ENCODE peak calls at places on chromosome 2, in ten cellular contexts. P is cardiac muscle cell; M is tibial artery; T is CD4-positive, alpha-beta T cell; U is adrenal gland; R is H7; B is kidney epithelial cell; H is GM23248; Y is left lung; W is HL-60. S is an unnamed sample.

GRCh38 chr2:233912799-233913423 is 4.3 kb upstream of the TRPM8 start:
- DNase-seq in Y (no peak), W (no peak), M (no peak), H (peak; percentile 51), B (peak; percentile 19), R (peak; percentile 58), P (peak; percentile 52), T (no peak), U (peak; percentile 20), S (no peak)

GRCh38 chr2:98460573-98461560 is 16.2 kb downstream of the INPP4A start:
- DNase-seq in R (no peak), M (no peak), W (peak; percentile 76), U (peak; percentile 15), Y (peak; percentile 63), B (no peak), H (no peak), P (no peak), T (peak; percentile 47), S (no peak)

GRCh38 chr2:139217641-139218040 is 437.5 kb upstream of the NXPH2 start:
- DNase-seq in R (no peak), P (no peak), U (no peak), B (no peak), H (peak; percentile 1), M (no peak), T (no peak), Y (no peak), W (peak; percentile 0), S (no peak)

GRCh38 chr2:139529045-139529444 is 748.9 kb upstream of the NXPH2 start:
- DNase-seq in W (no peak), H (no peak), M (no peak), P (no peak), B (peak; percentile 7), U (no peak), T (no peak), R (no peak), Y (no peak), S (no peak)

GRCh38 chr2:5798083-5798482 is 105.9 kb downstream of the SOX11 start:
- DNase-seq in Y (no peak), R (no peak), B (peak; percentile 81), W (no peak), M (no peak), T (no peak), P (no peak), U (no peak), H (peak; percentile 5), S (no peak)

GRCh38 chr2:208496129-208496528 is 89.5 kb downstream of the PTH2R start:
- DNase-seq in P (no peak), U (no peak), B (no peak), R (no peak), T (no peak), Y (no peak), H (no peak), W (no peak), M (no peak), S (no peak)

GRCh38 chr2:174149530-174149929 is 98.8 kb downstream of the OLA1 start:
- DNase-seq in B (no peak), U (no peak), M (no peak), Y (no peak), W (no peak), P (no peak), H (no peak), R (no peak), T (no peak), S (no peak)

GRCh38 chr2:120430501-120430830 is 84.5 kb downstream of the INHBB start:
- DNase-seq in P (no peak), T (no peak), Y (no peak), M (no peak), R (peak; percentile 63), W (no peak), H (no peak), B (no peak), U (no peak), S (peak; percentile 13)

GRCh38 chr2:110714824-110715223 is 17.5 kb upstream of the ACOXL start:
- DNase-seq in Y (no peak), B (no peak), H (no peak), P (no peak), R (no peak), U (no peak), W (no peak), M (no peak), T (no peak), S (no peak)

GRCh38 chr2:110713508-110714362 is 18.6 kb upstream of the ACOXL start:
- DNase-seq in Y (no peak), M (no peak), T (no peak), U (no peak), H (peak; percentile 10), P (no peak), B (peak; percentile 25), W (no peak), R (no peak), S (no peak)

GRCh38 chr2:110708455-110708854 is 23.9 kb upstream of the ACOXL start:
- DNase-seq in H (no peak), R (no peak), B (no peak), T (no peak), W (no peak), U (no peak), M (no peak), Y (no peak), P (no peak), S (no peak)

GRCh38 chr2:110716959-110717645 is 15.3 kb upstream of the ACOXL start:
- DNase-seq in Y (no peak), T (no peak), U (peak; percentile 83), H (peak; percentile 84), M (no peak), P (peak; percentile 61), R (no peak), W (no peak), B (no peak), S (no peak)

DNA sequence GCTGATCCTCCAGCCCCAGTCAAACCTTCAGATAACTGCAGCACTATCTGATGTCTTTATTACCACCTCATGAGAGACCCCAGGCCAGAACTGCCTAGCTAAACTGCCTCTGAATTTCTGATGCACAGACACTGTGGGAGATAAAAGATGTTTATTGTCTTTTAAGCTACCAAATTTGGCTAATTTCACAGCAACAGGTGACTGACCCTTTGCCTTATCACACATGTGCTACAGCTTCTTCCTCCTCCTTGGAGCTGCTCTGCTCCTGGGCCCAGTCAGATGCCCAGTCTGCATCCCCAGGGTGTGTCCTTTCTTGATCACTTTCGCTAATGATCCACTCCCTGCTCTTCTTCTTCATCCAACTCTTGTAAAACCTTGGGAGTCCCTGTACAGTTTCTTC is 19.6 kb upstream of the ACOXL start:
- DNase-seq in U (no peak), W (no peak), R (no peak), H (no peak), T (no peak), P (no peak), B (no peak), Y (no peak), M (no peak), S (no peak)
- H3K27me3 ChIP-seq in U (no peaks in the 10 kb centered on the region), W (no peaks in the 10 kb centered on the region), R (no peaks in the 10 kb centered on the region), H (peaks cover 64% of the 10 kb centered on the region), T (peaks cover 27% of the 10 kb centered on the region), P (no peaks in the 10 kb centered on the region), B (peaks cover 2% of the 10 kb centered on the region), Y (no peaks in the 10 kb centered on the region), M (no peaks in the 10 kb centered on the region), S (no peaks in the 10 kb centered on the region)

DNA sequence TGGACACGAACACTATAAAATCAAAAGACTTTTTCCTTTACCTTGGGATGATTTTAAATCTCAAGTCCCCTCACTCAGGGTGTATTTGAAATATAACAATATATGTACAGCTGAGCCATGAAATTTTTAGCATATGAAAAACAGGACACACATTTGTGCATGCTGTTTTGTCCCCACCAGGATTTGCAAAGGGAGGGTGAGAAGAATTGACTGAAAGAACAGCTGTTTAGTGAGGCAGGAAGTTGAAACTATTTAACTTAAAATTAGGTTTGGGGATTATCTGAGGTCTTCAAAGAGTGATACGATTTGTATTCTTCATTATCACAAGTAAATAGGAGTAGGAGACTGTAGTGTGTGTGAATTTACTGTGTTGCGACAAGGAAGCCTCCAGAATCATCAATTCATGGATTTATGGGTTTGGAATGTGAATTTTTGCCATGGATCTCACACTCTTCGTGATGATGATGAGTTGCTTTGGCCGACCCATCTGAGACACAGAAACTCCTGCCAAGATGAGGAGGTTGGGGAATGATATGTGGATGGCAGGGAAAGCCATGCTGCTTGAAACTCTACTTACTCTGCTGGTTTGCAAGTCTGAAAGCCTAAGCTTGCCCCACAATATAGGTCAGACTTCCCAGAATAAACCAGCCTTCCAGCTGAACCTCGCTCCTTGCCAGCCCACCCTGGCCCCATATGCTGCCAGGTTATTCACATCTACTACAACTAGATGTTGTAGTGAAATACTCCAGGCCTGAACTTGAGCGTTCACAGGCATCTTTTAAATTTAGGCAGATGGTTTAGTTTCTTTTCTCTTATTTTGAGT is 31.0 kb upstream of the SPATS2L start:
- DNase-seq in R (no peak), T (no peak), M (no peak), U (no peak), H (peak; percentile 8), P (no peak), B (no peak), Y (no peak), W (no peak), S (no peak)
- H3K27me3 ChIP-seq in R (no peaks in the 10 kb centered on the region), T (peaks cover 6% of the 10 kb centered on the region), M (no peaks in the 10 kb centered on the region), U (no peaks in the 10 kb centered on the region), H (no peaks in the 10 kb centered on the region), P (no peaks in the 10 kb centered on the region), B (no peaks in the 10 kb centered on the region), Y (no peaks in the 10 kb centered on the region), W (no peaks in the 10 kb centered on the region), S (peaks cover 4% of the 10 kb centered on the region)

GRCh38 chr2:27263287-27264252 is 723 bp upstream of the SLC30A3 start:
- DNase-seq in U (no peak), M (no peak), B (no peak), T (no peak), H (no peak), W (no peak), P (no peak), R (peak; percentile 84), Y (no peak), S (no peak)

GRCh38 chr2:27264753-27265535 is 2.1 kb upstream of the SLC30A3 start:
- DNase-seq in W (peak; percentile 55), T (peak; percentile 41), P (peak; percentile 55), Y (peak; percentile 68), M (no peak), R (peak; percentile 98), U (peak; percentile 52), H (peak; percentile 63), B (no peak), S (peak; percentile 90)

GRCh38 chr2:27262379-27263286 is at the start of gene SLC30A3:
- DNase-seq in U (peak; percentile 45), W (no peak), R (peak; percentile 94), Y (peak; percentile 71), B (no peak), P (peak; percentile 38), T (peak; percentile 44), H (peak; percentile 69), M (peak; percentile 70), S (peak; percentile 90)

GRCh38 chr2:27264253-27264752 is 1.5 kb upstream of the SLC30A3 start:
- DNase-seq in U (no peak), H (no peak), P (no peak), Y (no peak), M (no peak), T (no peak), W (no peak), R (peak; percentile 87), B (no peak), S (no peak)

DNA sequence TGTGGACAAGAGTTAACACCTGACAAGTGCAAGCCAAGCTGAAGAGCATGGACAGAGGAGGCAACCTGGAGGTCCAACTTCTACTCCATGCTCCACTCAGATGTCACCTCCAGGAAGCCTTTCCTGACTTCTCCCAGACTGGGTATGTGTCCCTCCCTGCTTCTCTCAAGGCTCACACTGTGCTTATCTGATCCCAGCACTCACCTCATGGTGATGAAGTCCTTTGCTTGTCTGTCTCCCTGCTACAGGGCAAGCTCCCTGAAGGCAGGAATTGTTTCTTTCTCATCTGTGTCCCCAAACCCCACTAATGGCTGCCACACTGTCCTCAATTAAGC is 2.7 kb upstream of the SLC30A3 start:
- DNase-seq in U (no peak), W (no peak), P (no peak), B (no peak), M (no peak), T (no peak), Y (no peak), H (no peak), R (no peak), S (no peak)
- H3K27me3 ChIP-seq in U (peaks cover 7% of the 10 kb centered on the region), W (peaks cover 57% of the 10 kb centered on the region), P (peaks cover 4% of the 10 kb centered on the region), B (peaks cover 69% of the 10 kb centered on the region), M (peaks cover 72% of the 10 kb centered on the region), T (peaks cover 49% of the 10 kb centered on the region), Y (peaks cover 88% of the 10 kb centered on the region), H (peaks cover 66% of the 10 kb centered on the region), R (peaks cover 62% of the 10 kb centered on the region), S (no peaks in the 10 kb centered on the region)

GRCh38 chr2:230989731-230990130 is 6.2 kb upstream of the SPATA3 start:
- DNase-seq in H (no peak), Y (no peak), M (no peak), T (no peak), W (no peak), R (no peak), P (no peak), B (no peak), U (no peak), S (no peak)
- H3K27me3 ChIP-seq in H (peaks cover 31% of the 10 kb centered on the region), Y (peaks cover 66% of the 10 kb centered on the region), M (peaks cover 34% of the 10 kb centered on the region), T (peaks cover 10% of the 10 kb centered on the region), W (no peaks in the 10 kb centered on the region), R (peaks cover 3% of the 10 kb centered on the region), P (no peaks in the 10 kb centered on the region), B (peaks cover 28% of the 10 kb centered on the region), U (peaks cover 27% of the 10 kb centered on the region), S (no peaks in the 10 kb centered on the region)

S was measured in right cardiac atrium.